ENCODE peak calls at places on chromosomes 4 and X, in six cellular contexts. One of them, this sample, is unnamed.

GRCh38 chrX:38154818-38155217 is 65.9 kb downstream of the SRPX start:
- DNase-seq in endothelial cell of umbilical vein: no peak
- DNase-seq in hepatocyte: no peak
- DNase-seq in brain microvascular endothelial cell: no peak
- DNase-seq in OCI-LY7: no peak
- DNase-seq in uterus: no peak
- DNase-seq in this sample: no peak

GRCh38 chr4:69858683-69859082 is 1.3 kb downstream of the SULT1E1 start:
- DNase-seq in brain microvascular endothelial cell: no peak
- DNase-seq in hepatocyte: peak
- DNase-seq in uterus: no peak
- DNase-seq in endothelial cell of umbilical vein: peak
- DNase-seq in OCI-LY7: no peak
- DNase-seq in this sample: peak

GRCh38 chr4:173332963-173333657 is 1.0 kb downstream of the HMGB2 start:
- DNase-seq in hepatocyte: no peak
- DNase-seq in endothelial cell of umbilical vein: peak
- DNase-seq in brain microvascular endothelial cell: no peak
- DNase-seq in uterus: no peak
- DNase-seq in OCI-LY7: no peak
- DNase-seq in this sample: peak

GRCh38 chr4:47031011-47031678 is at the start of gene GABRB1:
- DNase-seq in brain microvascular endothelial cell: peak
- DNase-seq in hepatocyte: peak
- DNase-seq in uterus: peak
- DNase-seq in OCI-LY7: no peak
- DNase-seq in endothelial cell of umbilical vein: peak
- DNase-seq in this sample: peak

GRCh38 chr4:46016306-46016705 is 107.5 kb downstream of the GABRG1 start:
- DNase-seq in OCI-LY7: no peak
- DNase-seq in endothelial cell of umbilical vein: no peak
- DNase-seq in brain microvascular endothelial cell: no peak
- DNase-seq in hepatocyte: peak
- DNase-seq in uterus: no peak
- DNase-seq in this sample: no peak

GRCh38 chr4:121198261-121198660 is 34.1 kb upstream of the TNIP3 start:
- DNase-seq in hepatocyte: no peak
- DNase-seq in brain microvascular endothelial cell: no peak
- DNase-seq in endothelial cell of umbilical vein: no peak
- DNase-seq in uterus: no peak
- DNase-seq in OCI-LY7: no peak
- DNase-seq in this sample: no peak

GRCh38 chr4:172992648-172993356 is 175.8 kb upstream of the GALNT7 start:
- DNase-seq in uterus: no peak
- DNase-seq in endothelial cell of umbilical vein: no peak
- DNase-seq in OCI-LY7: no peak
- DNase-seq in brain microvascular endothelial cell: no peak
- DNase-seq in hepatocyte: no peak
- DNase-seq in this sample: no peak

GRCh38 chr4:163467371-163467770 is 6.2 kb downstream of the TKTL2 start:
- DNase-seq in endothelial cell of umbilical vein: no peak
- DNase-seq in brain microvascular endothelial cell: no peak
- DNase-seq in hepatocyte: no peak
- DNase-seq in uterus: no peak
- DNase-seq in OCI-LY7: no peak
- DNase-seq in this sample: no peak

DNA sequence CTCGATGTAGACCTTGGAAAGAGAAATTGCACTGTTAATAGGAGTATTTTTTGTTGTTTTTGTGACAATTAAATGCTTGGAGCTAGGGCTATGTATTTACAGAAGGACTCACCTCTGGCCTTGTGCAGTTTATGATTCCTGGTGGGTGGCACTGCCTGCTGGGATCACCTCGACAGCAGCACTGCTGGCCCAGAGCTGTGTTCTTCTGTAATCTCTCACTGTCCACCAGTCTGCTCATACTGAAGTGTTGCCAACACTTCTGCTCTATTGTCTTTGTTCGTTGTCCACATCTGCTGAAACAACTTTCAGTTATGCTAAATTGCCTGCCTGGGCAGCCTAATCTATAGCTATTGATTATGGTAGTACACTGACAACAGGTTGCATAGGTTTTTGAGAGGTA is 194.4 kb upstream of the ANK2 start:
- DNase-seq in uterus: no peak
- DNase-seq in endothelial cell of umbilical vein: no peak
- DNase-seq in OCI-LY7: no peak
- DNase-seq in brain microvascular endothelial cell: no peak
- DNase-seq in hepatocyte: no peak
- DNase-seq in this sample: no peak
- H3K27ac ChIP-seq in uterus: peak
- H3K27ac ChIP-seq in endothelial cell of umbilical vein: no peak
- H3K27ac ChIP-seq in OCI-LY7: no peak
- H3K27ac ChIP-seq in brain microvascular endothelial cell: no peak
- H3K27ac ChIP-seq in hepatocyte: no peak
- H3K27ac ChIP-seq in this sample: no peak

GRCh38 chr4:25531272-25531671 is 124.4 kb upstream of the SLC34A2 start:
- DNase-seq in brain microvascular endothelial cell: no peak
- DNase-seq in endothelial cell of umbilical vein: no peak
- DNase-seq in uterus: no peak
- DNase-seq in OCI-LY7: no peak
- DNase-seq in hepatocyte: no peak
- DNase-seq in this sample: no peak
- TF ChIP-seq CTCF in brain microvascular endothelial cell: peak
- TF ChIP-seq CTCF in endothelial cell of umbilical vein: peak
- TF ChIP-seq CTCF in uterus: no peak
- TF ChIP-seq CTCF in OCI-LY7: peak
- TF ChIP-seq CTCF in hepatocyte: peak
- TF ChIP-seq CTCF in this sample: no peak

DNA sequence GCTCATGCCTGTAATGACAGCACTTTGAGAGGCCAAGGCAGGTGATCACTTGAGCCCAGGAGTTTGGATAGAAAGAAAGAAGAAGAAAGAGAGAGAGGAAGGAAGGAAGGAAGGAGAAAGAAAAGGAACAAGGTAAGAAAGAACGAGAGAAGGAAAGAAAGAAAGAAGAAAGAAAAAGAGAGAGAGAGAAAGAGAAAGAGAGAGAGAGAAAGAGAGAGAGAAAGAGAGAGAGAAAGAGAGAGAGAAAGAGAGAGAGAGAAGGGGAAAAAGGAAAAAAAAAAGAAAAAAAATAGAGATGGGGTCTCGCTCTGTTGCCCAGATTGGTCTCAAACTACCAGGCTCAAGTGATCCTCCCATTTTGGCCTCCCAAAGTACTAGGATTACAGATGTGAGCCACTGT is 22.5 kb downstream of the ING2 start:
- DNase-seq in endothelial cell of umbilical vein: no peak
- DNase-seq in brain microvascular endothelial cell: no peak
- DNase-seq in uterus: no peak
- DNase-seq in hepatocyte: no peak
- DNase-seq in OCI-LY7: no peak
- DNase-seq in this sample: no peak
- H3K27ac ChIP-seq in endothelial cell of umbilical vein: no peak
- H3K27ac ChIP-seq in brain microvascular endothelial cell: no peak
- H3K27ac ChIP-seq in uterus: no peak
- H3K27ac ChIP-seq in hepatocyte: no peak
- H3K27ac ChIP-seq in OCI-LY7: no peak
- H3K27ac ChIP-seq in this sample: no peak

GRCh38 chrX:133188631-133189030 is 29.5 kb downstream of the TFDP3 start:
- DNase-seq in uterus: no peak
- DNase-seq in hepatocyte: no peak
- DNase-seq in brain microvascular endothelial cell: no peak
- DNase-seq in endothelial cell of umbilical vein: no peak
- DNase-seq in OCI-LY7: no peak
- DNase-seq in this sample: no peak

GRCh38 chrX:133183806-133184205 is 34.3 kb downstream of the TFDP3 start:
- DNase-seq in brain microvascular endothelial cell: no peak
- DNase-seq in uterus: no peak
- DNase-seq in hepatocyte: no peak
- DNase-seq in OCI-LY7: no peak
- DNase-seq in endothelial cell of umbilical vein: no peak
- DNase-seq in this sample: peak

GRCh38 chrX:133185119-133185518 is 33.0 kb downstream of the TFDP3 start:
- DNase-seq in OCI-LY7: no peak
- DNase-seq in uterus: no peak
- DNase-seq in brain microvascular endothelial cell: no peak
- DNase-seq in endothelial cell of umbilical vein: no peak
- DNase-seq in hepatocyte: peak
- DNase-seq in this sample: no peak

GRCh38 chrX:133190877-133191738 is 27.0 kb downstream of the TFDP3 start:
- DNase-seq in OCI-LY7: no peak
- DNase-seq in uterus: no peak
- DNase-seq in hepatocyte: no peak
- DNase-seq in endothelial cell of umbilical vein: no peak
- DNase-seq in brain microvascular endothelial cell: no peak
- DNase-seq in this sample: no peak

DNA sequence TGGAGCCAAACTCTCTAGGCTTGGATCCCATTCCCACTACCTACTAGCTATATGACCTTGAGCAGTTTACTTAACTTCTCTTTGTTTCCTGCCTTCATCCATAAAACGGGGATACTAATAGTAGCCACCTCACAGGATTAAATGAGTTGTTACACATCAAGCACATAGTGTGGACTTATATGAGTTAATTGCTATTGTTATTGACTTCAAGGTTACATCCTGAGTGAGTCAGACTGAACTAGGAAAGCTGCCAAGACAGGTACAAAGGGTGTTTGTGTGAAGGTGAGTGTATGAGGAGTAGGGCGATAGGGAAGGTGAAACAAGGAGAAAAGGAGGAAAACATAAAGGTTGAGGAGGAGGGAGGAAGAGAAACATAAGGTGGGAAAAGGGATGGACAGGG is 32.2 kb downstream of the TFDP3 start:
- DNase-seq in OCI-LY7: no peak
- DNase-seq in brain microvascular endothelial cell: no peak
- DNase-seq in endothelial cell of umbilical vein: no peak
- DNase-seq in hepatocyte: peak
- DNase-seq in uterus: no peak
- DNase-seq in this sample: peak
- TF ChIP-seq CTCF in OCI-LY7: no peak
- TF ChIP-seq CTCF in brain microvascular endothelial cell: no peak
- TF ChIP-seq CTCF in endothelial cell of umbilical vein: no peak
- TF ChIP-seq CTCF in hepatocyte: no peak
- TF ChIP-seq CTCF in uterus: no peak
- TF ChIP-seq CTCF in this sample: no peak

GRCh38 chr4:57064811-57065711 is 45.1 kb downstream of the IGFBP7 start:
- DNase-seq in uterus: peak
- DNase-seq in hepatocyte: no peak
- DNase-seq in brain microvascular endothelial cell: peak
- DNase-seq in OCI-LY7: no peak
- DNase-seq in endothelial cell of umbilical vein: peak
- DNase-seq in this sample: no peak
- H3K27ac ChIP-seq in uterus: peak
- H3K27ac ChIP-seq in hepatocyte: no peak
- H3K27ac ChIP-seq in brain microvascular endothelial cell: peak
- H3K27ac ChIP-seq in OCI-LY7: no peak
- H3K27ac ChIP-seq in endothelial cell of umbilical vein: peak
- H3K27ac ChIP-seq in this sample: peak

GRCh38 chr4:184097815-184098214 is 119.9 kb downstream of the ENPP6 start:
- DNase-seq in hepatocyte: no peak
- DNase-seq in OCI-LY7: no peak
- DNase-seq in endothelial cell of umbilical vein: no peak
- DNase-seq in brain microvascular endothelial cell: no peak
- DNase-seq in uterus: no peak
- DNase-seq in this sample: no peak

GRCh38 chr4:184096561-184097239 is 121.0 kb downstream of the ENPP6 start:
- DNase-seq in endothelial cell of umbilical vein: no peak
- DNase-seq in hepatocyte: peak
- DNase-seq in brain microvascular endothelial cell: no peak
- DNase-seq in uterus: no peak
- DNase-seq in OCI-LY7: no peak
- DNase-seq in this sample: no peak

GRCh38 chr4:184099033-184099432 is 118.6 kb downstream of the ENPP6 start:
- DNase-seq in hepatocyte: no peak
- DNase-seq in OCI-LY7: no peak
- DNase-seq in brain microvascular endothelial cell: no peak
- DNase-seq in uterus: no peak
- DNase-seq in endothelial cell of umbilical vein: no peak
- DNase-seq in this sample: no peak

GRCh38 chr4:184099541-184099966 is 118.1 kb downstream of the ENPP6 start:
- DNase-seq in hepatocyte: peak
- DNase-seq in endothelial cell of umbilical vein: no peak
- DNase-seq in brain microvascular endothelial cell: no peak
- DNase-seq in uterus: no peak
- DNase-seq in OCI-LY7: no peak
- DNase-seq in this sample: no peak

GRCh38 chr4:184097240-184097619 is 120.4 kb downstream of the ENPP6 start:
- DNase-seq in endothelial cell of umbilical vein: no peak
- DNase-seq in OCI-LY7: no peak
- DNase-seq in uterus: peak
- DNase-seq in brain microvascular endothelial cell: no peak
- DNase-seq in hepatocyte: no peak
- DNase-seq in this sample: no peak
- TF ChIP-seq CTCF in endothelial cell of umbilical vein: no peak
- TF ChIP-seq CTCF in OCI-LY7: peak
- TF ChIP-seq CTCF in uterus: no peak
- TF ChIP-seq CTCF in brain microvascular endothelial cell: peak
- TF ChIP-seq CTCF in hepatocyte: peak
- TF ChIP-seq CTCF in this sample: no peak

DNA sequence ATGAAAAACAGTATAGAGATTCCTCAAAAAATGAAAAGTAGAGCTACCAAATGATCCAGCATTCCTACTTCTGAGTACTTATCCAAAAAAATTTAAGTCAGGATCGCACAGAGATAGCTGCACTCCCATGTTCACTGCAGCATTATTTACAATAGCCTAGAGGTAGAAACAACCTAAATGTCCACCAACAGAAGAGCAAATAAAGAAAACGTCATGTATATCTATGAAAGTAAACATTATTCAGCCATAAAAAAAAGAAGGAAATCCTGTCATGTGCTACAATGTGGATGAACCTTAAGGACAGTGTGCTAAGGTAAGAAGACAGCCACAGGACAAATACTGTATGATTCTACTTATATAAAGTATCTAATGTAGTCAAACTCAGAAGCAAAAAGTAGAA is 12.4 kb downstream of the THOC2 start:
- DNase-seq in hepatocyte: no peak
- DNase-seq in uterus: no peak
- DNase-seq in endothelial cell of umbilical vein: no peak
- DNase-seq in OCI-LY7: no peak
- DNase-seq in brain microvascular endothelial cell: no peak
- DNase-seq in this sample: no peak
- H3K27ac ChIP-seq in hepatocyte: no peak
- H3K27ac ChIP-seq in uterus: no peak
- H3K27ac ChIP-seq in endothelial cell of umbilical vein: no peak
- H3K27ac ChIP-seq in OCI-LY7: no peak
- H3K27ac ChIP-seq in brain microvascular endothelial cell: no peak
- H3K27ac ChIP-seq in this sample: no peak

DNA sequence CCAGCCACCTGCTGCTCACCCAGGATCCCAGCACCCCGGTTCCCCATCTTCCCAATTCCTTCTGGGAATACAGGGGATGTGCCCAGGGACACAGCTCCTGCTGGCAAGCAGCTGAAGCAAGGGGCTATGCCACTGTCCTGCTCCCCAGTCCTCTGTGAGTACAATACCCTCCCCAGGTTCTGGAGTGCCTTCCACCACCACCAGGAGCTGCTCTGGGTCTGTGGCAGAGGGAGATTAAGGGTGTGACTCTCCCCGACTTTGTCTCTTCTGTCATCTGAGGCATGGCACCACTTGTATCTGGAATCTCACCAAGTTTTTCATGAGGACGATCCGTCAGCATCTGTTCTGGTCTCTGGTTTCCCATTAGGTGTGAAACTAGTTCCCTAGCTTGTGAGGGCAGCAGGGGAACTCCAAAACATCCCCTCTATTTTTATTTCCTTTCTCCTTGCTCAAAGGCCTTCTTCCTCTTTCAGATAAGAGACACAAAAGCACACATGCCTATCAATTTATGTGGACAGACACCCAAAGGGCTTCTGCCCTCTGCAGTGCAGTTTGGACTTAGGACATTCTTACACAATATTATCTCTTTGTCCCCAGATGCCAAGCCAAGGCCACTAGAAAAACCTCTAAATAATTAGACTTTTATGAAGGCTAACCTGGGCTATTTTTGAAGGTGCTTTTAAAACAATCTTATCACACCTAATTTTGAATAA is 26.8 kb downstream of the MGST2 start:
- DNase-seq in OCI-LY7: no peak
- DNase-seq in hepatocyte: peak
- DNase-seq in brain microvascular endothelial cell: no peak
- DNase-seq in uterus: no peak
- DNase-seq in endothelial cell of umbilical vein: peak
- DNase-seq in this sample: no peak
- TF ChIP-seq CTCF in OCI-LY7: no peak
- TF ChIP-seq CTCF in hepatocyte: peak
- TF ChIP-seq CTCF in brain microvascular endothelial cell: peak
- TF ChIP-seq CTCF in uterus: no peak
- TF ChIP-seq CTCF in endothelial cell of umbilical vein: no peak
- TF ChIP-seq CTCF in this sample: no peak

This sample was measured in RWPE1.